ENCODE peak calls at places on chromosome 1, in nine cellular contexts. G, W, V, R, I, N, Y, T and F are unnamed samples.

GRCh38 chr1:10664251-10664650 is 132.2 kb downstream of the CASZ1 start:
- DNase-seq in I (no peak), G (no peak), V (no peak), W (no peak), T (no peak), N (no peak), R (no peak), Y (no peak), F (peak; percentile 89)

GRCh38 chr1:116817582-116818064 is 63.4 kb downstream of the CD2 start:
- DNase-seq in W (no peak), G (peak; percentile 37), T (peak; percentile 47), I (peak; percentile 54), Y (peak; percentile 75), R (no peak), V (no peak), N (peak; percentile 36), F (peak; percentile 24)

GRCh38 chr1:243667133-243667532 is 182.9 kb downstream of the AKT3 start:
- DNase-seq in Y (no peak), G (no peak), T (no peak), N (no peak), I (no peak), W (no peak), V (no peak), R (no peak), F (no peak)

GRCh38 chr1:186306533-186306932 is 68.5 kb downstream of the TPR start:
- DNase-seq in G (no peak), R (no peak), I (no peak), Y (no peak), N (no peak), W (no peak), V (no peak), T (no peak), F (no peak)

GRCh38 chr1:173393655-173393993 is 83.5 kb upstream of the PRDX6 start:
- DNase-seq in T (no peak), I (no peak), R (no peak), Y (no peak), G (no peak), W (no peak), N (no peak), V (no peak), F (no peak)

GRCh38 chr1:9871707-9872425 is 38.2 kb downstream of the CTNNBIP1 start:
- DNase-seq in Y (no peak), W (no peak), V (no peak), R (peak; percentile 60), G (no peak), I (no peak), T (no peak), N (no peak), F (no peak)

GRCh38 chr1:212366901-212367300 is 47.8 kb downstream of the PACC1 start:
- DNase-seq in V (no peak), W (no peak), N (no peak), T (no peak), G (no peak), R (no peak), I (no peak), Y (no peak), F (no peak)

GRCh38 chr1:9233241-9233941 is 1.2 kb upstream of the H6PD start:
- DNase-seq in V (no peak), T (peak; percentile 68), N (no peak), R (peak; percentile 86), W (peak; percentile 89), I (peak; percentile 17), G (peak; percentile 66), Y (no peak), F (peak; percentile 98)

GRCh38 chr1:231793893-231794292 is 167.3 kb downstream of the DISC1 start:
- DNase-seq in N (no peak), I (no peak), R (no peak), V (no peak), G (no peak), T (no peak), W (no peak), Y (no peak), F (no peak)

GRCh38 chr1:220878223-220879081 is 791 bp upstream of the HLX start:
- DNase-seq in N (no peak), R (peak; percentile 69), G (peak; percentile 27), I (no peak), W (no peak), Y (no peak), T (peak; percentile 40), V (no peak), F (no peak)

GRCh38 chr1:220880367-220880680 is 1.1 kb downstream of the HLX start:
- DNase-seq in T (no peak), V (no peak), Y (no peak), R (no peak), I (no peak), W (no peak), G (no peak), N (no peak), F (no peak)

GRCh38 chr1:220879509-220880366 is 495 bp downstream of the HLX start:
- DNase-seq in R (peak; percentile 83), G (peak; percentile 38), W (peak; percentile 49), I (peak; percentile 46), T (peak; percentile 41), V (no peak), N (peak; percentile 67), Y (no peak), F (peak; percentile 57)

GRCh38 chr1:220877348-220878095 is 1.7 kb upstream of the HLX start:
- DNase-seq in Y (no peak), I (no peak), W (no peak), G (no peak), T (no peak), V (no peak), N (no peak), R (no peak), F (no peak)

GRCh38 chr1:220879090-220879508 is at the start of gene HLX:
- DNase-seq in G (peak; percentile 78), V (peak; percentile 60), I (peak; percentile 89), N (peak; percentile 98), R (peak; percentile 94), Y (peak; percentile 56), W (peak; percentile 84), T (peak; percentile 86), F (peak; percentile 86)
- TF ChIP-seq POLR2A in G (peak; percentile 66), V (no peak), I (no peak), N (peak; percentile 15), R (peak; percentile 42), Y (peak; percentile 34), W (peak; percentile 49), T (peak; percentile 80), F (peak; percentile 43)

DNA sequence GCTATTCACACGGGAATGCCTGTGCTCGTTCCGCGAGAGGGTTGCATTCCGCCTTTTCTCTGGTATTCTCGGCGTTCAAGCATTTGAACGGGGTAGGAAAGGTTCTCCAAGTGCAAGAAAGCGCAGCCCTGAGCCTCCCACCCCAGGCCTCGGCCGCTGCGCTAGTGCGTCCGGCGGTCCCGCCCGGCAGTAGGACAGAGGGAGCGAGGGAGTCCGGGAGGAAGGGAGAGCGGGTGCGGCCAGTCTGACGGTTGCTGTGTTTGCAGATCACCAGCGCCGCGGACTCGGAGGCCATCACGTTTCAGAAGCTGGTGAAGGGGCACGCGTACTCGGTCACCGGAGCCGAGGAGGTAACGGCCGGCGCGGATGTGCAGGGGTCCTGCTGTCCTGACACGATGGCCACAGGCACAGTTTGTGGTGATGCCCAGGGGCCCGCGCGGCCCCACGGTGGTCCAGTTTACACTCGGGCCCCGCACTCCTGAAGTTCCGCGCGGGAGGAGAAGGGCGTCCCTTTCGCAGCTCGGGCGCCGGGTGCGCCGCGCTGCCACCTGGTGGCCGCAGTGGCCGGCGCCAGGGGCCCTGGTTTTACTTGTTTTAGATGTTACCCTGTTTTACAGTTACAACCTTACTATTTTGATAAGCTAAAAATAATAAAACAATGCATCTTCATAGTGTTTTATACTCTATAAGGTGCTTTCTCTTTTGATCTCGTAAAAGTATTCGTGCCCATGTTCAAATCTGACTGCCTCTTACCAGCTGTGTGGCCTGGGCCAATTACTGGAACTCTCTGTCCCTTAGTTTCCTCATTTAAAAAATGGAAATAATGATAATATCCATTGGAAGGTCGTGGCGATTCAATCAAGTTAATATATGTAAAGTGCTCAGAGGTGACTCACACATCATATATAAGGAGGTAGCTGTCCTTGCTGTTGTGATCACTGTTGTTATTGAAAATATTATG is 36.7 kb downstream of the CAPN2 start:
- DNase-seq in N (peak; percentile 67), I (peak; percentile 62), T (peak; percentile 71), Y (no peak), R (peak; percentile 86), G (peak; percentile 62), W (peak; percentile 73), V (no peak), F (peak; percentile 45)
- H3K27ac ChIP-seq in N (peak overlapping the region; percentile 80), I (peak overlapping the region; percentile 10), T (peak overlapping the region; percentile 67), Y (no peak overlapping the region), R (peak overlapping the region; percentile 54), G (peak overlapping the region; percentile 23), W (peak overlapping the region; percentile 86), V (peak overlapping the region; percentile 51), F (peak overlapping the region; percentile 88)

DNA sequence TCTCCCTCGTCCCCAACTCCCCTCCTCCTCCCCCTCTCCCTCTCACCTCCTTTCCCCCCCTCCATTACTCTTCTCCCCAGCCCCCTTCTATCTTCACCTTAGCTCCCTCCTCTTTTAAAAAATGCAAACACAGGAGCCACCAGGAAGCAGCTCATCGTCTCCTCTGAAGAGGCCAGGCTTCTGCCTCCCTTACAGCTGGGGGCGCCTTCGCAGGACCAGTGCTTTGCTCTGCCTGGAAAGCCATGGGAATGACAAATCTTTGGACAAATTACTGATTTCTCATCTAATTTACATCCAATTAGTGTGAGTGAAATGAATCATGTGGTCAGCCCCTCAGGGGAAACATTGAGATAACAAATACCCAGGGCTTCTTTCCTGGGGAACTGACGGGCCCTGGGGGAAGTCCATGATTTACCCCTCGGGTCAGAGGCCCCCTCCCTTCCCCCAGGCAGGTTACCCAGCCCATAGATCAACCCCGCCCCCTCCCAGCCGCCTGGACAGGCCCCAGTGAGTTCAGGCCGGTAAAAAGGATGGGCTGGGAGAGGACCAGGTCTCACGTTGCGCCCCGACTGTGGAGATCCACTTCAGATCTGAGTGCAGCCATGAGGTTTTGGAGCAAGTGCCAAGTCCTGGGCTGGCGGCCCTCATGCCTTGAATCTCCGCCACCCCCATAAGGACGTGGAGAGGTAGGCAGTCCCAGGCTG is 300.9 kb downstream of the RRAGC start:
- DNase-seq in T (no peak), R (no peak), W (no peak), Y (no peak), G (no peak), V (no peak), I (no peak), N (no peak), F (no peak)
- H3K4me3 ChIP-seq in T (no peak overlapping the region), R (no peak overlapping the region), W (no peak overlapping the region), Y (no peak overlapping the region), G (no peak overlapping the region), V (no peak overlapping the region), I (no peak overlapping the region), N (no peak overlapping the region), F (no peak overlapping the region)

GRCh38 chr1:225845097-225845496 is 35.2 kb downstream of the EPHX1 start:
- DNase-seq in I (no peak), V (no peak), R (no peak), G (no peak), N (no peak), T (no peak), Y (no peak), W (no peak), F (no peak)

GRCh38 chr1:225842074-225842473 is 32.1 kb downstream of the EPHX1 start:
- DNase-seq in V (no peak), R (no peak), Y (no peak), W (no peak), I (no peak), N (no peak), G (no peak), T (no peak), F (no peak)

GRCh38 chr1:225843426-225843795 is 33.5 kb downstream of the EPHX1 start:
- DNase-seq in G (no peak), R (no peak), I (no peak), W (no peak), V (no peak), T (no peak), N (no peak), Y (no peak), F (no peak)

GRCh38 chr1:225844236-225845061 is 34.5 kb downstream of the EPHX1 start:
- DNase-seq in G (no peak), W (no peak), V (no peak), Y (no peak), N (no peak), T (no peak), I (no peak), R (no peak), F (no peak)

GRCh38 chr1:225842788-225843425 is 33.0 kb downstream of the EPHX1 start:
- DNase-seq in I (no peak), V (no peak), T (no peak), G (no peak), N (no peak), R (no peak), W (no peak), Y (no peak), F (peak; percentile 77)
- TF ChIP-seq POLR2A in I (no peak), V (no peak), T (no peak), G (no peak), N (no peak), R (no peak), W (no peak), Y (no peak), F (no peak)